ENCODE peak calls at places on chromosomes 4 and X, in four cellular contexts. One of them, this sample, is unnamed.
A peak's percentile ranks its signal among the peaks of the same experiment; 100 is the strongest.

GRCh38 chr4:48175806-48176205 is 41.8 kb upstream of the TXK start:
- DNase-seq in breast epithelium: no peak
- DNase-seq in effector memory CD4-positive, alpha-beta T cell: no peak
- DNase-seq in HepG2: no peak
- DNase-seq in this sample: no peak

GRCh38 chr4:62162606-62163005 is 962.5 kb downstream of the ADGRL3 start:
- DNase-seq in breast epithelium: no peak
- DNase-seq in effector memory CD4-positive, alpha-beta T cell: no peak
- DNase-seq in HepG2: no peak
- DNase-seq in this sample: no peak

GRCh38 chrX:97806238-97806637 is 922.5 kb downstream of the RPA4 start:
- DNase-seq in HepG2: no peak
- DNase-seq in effector memory CD4-positive, alpha-beta T cell: no peak
- DNase-seq in breast epithelium: no peak
- DNase-seq in this sample: no peak

GRCh38 chr4:41796545-41797210 is 48.2 kb upstream of the PHOX2B start:
- DNase-seq in effector memory CD4-positive, alpha-beta T cell: no peak
- DNase-seq in HepG2: no peak
- DNase-seq in breast epithelium: no peak
- DNase-seq in this sample: no peak

GRCh38 chr4:40099010-40099409 is 42.4 kb downstream of the N4BP2 start:
- DNase-seq in effector memory CD4-positive, alpha-beta T cell: no peak
- DNase-seq in breast epithelium: no peak
- DNase-seq in HepG2: no peak
- DNase-seq in this sample: no peak

GRCh38 chr4:118224239-118224829 is 128.5 kb downstream of the PRSS12 start:
- DNase-seq in HepG2: peak; percentile 43
- DNase-seq in breast epithelium: no peak
- DNase-seq in effector memory CD4-positive, alpha-beta T cell: no peak
- DNase-seq in this sample: no peak

GRCh38 chrX:17377047-17377692 is 2.2 kb downstream of the NHS start:
- DNase-seq in effector memory CD4-positive, alpha-beta T cell: no peak
- DNase-seq in HepG2: no peak
- DNase-seq in breast epithelium: peak; percentile 40
- DNase-seq in this sample: no peak

GRCh38 chr4:150010525-150011126 is 67.6 kb upstream of the DCLK2 start:
- DNase-seq in HepG2: peak; percentile 41
- DNase-seq in breast epithelium: no peak
- DNase-seq in effector memory CD4-positive, alpha-beta T cell: no peak
- DNase-seq in this sample: no peak

GRCh38 chr4:11216520-11216919 is 212.2 kb downstream of the HS3ST1 start:
- DNase-seq in effector memory CD4-positive, alpha-beta T cell: no peak
- DNase-seq in HepG2: no peak
- DNase-seq in breast epithelium: no peak
- DNase-seq in this sample: no peak

GRCh38 chrX:68498044-68498507 is 775 bp upstream of the YIPF6 start:
- DNase-seq in effector memory CD4-positive, alpha-beta T cell: no peak
- DNase-seq in HepG2: peak; percentile 19
- DNase-seq in breast epithelium: no peak
- DNase-seq in this sample: no peak

GRCh38 chrX:50049228-50049627 is 126.8 kb downstream of the CLCN5 start:
- DNase-seq in HepG2: no peak
- DNase-seq in breast epithelium: no peak
- DNase-seq in effector memory CD4-positive, alpha-beta T cell: no peak
- DNase-seq in this sample: no peak

GRCh38 chr4:5863461-5864113 is 29.3 kb downstream of the CRMP1 start:
- DNase-seq in breast epithelium: no peak
- DNase-seq in effector memory CD4-positive, alpha-beta T cell: no peak
- DNase-seq in HepG2: no peak
- DNase-seq in this sample: no peak

GRCh38 chr4:5852806-5853205 is 40.1 kb downstream of the CRMP1 start:
- DNase-seq in breast epithelium: no peak
- DNase-seq in HepG2: no peak
- DNase-seq in effector memory CD4-positive, alpha-beta T cell: no peak
- DNase-seq in this sample: no peak

GRCh38 chr4:5857199-5857598 is 35.7 kb downstream of the CRMP1 start:
- DNase-seq in HepG2: no peak
- DNase-seq in breast epithelium: no peak
- DNase-seq in effector memory CD4-positive, alpha-beta T cell: no peak
- DNase-seq in this sample: no peak

GRCh38 chr4:5858020-5858769 is 34.7 kb downstream of the CRMP1 start:
- DNase-seq in effector memory CD4-positive, alpha-beta T cell: no peak
- DNase-seq in breast epithelium: no peak
- DNase-seq in HepG2: no peak
- DNase-seq in this sample: no peak
- H3K4me3 ChIP-seq in effector memory CD4-positive, alpha-beta T cell: no peak overlapping the region
- H3K4me3 ChIP-seq in breast epithelium: no peak overlapping the region
- H3K4me3 ChIP-seq in HepG2: no peak overlapping the region
- H3K4me3 ChIP-seq in this sample: no peak overlapping the region

DNA sequence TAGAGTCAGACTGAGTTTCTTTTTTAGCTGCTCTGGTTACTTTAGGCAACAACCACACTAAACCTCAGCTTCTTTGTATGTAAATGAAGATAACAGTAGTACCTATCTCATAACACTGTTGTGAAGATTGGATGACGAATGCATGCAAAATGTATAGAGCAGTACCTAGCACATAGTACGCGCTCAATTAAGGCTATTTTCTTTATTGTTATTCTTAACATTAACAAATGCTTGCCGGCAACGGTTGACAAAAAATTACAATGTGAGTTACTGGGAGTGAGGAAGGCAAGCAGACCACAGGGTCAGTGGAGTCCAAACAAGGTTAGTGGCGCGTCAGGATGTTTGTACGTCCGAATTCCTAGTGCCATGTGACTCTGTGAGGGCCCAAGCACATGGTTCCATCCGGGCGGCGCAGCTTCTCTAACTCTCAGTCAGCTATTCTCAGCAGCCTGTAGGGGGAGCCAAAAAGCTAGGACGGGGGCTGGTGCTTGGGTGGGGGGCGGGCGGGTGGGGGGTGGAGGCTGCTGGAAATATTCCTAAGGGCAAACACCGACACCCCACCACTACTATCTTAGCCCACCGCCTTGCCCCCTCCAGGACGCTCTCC is 795 bp upstream of the NALF2 start:
- DNase-seq in breast epithelium: no peak
- DNase-seq in effector memory CD4-positive, alpha-beta T cell: no peak
- DNase-seq in HepG2: peak; percentile 79
- DNase-seq in this sample: no peak
- H3K4me3 ChIP-seq in breast epithelium: no peak overlapping the region
- H3K4me3 ChIP-seq in effector memory CD4-positive, alpha-beta T cell: no peak overlapping the region
- H3K4me3 ChIP-seq in HepG2: peak overlapping the region; percentile 55
- H3K4me3 ChIP-seq in this sample: peak overlapping the region; percentile 63

DNA sequence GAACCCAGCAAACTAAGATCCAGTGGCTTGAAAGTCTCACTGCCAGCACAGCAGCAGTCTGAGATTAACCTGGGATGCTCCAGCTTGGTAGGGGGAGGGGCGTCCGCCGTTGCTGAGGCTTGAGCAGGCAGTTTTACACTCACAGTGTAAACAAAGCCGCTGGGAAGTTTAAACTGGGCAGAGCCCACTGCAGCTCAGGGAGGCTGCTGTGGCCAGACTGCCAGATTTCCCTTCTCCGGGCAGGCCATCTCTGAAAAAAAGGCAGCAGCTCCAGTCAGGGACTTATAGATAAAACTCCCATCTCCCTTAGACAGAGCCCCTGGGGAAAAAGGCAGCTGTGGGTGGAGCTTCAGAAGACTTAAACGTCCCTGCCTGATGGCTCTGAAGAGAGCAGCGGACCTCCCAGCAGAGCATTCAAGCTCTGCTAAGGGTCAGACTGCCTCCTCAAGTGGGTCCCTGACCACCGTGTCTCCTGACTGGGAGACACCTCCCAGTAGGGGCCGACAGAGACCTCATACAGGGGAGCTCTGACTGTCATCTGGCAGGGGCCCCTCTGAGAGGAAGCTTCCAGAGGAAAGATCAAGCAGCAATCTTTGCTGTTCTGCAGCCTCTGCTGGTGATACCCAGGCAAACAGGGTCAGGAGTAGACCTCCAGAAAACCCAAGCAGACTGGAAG is 45.1 kb upstream of the CDX4 start:
- DNase-seq in breast epithelium: no peak
- DNase-seq in effector memory CD4-positive, alpha-beta T cell: no peak
- DNase-seq in HepG2: no peak
- DNase-seq in this sample: no peak
- H3K4me3 ChIP-seq in breast epithelium: no peak overlapping the region
- H3K4me3 ChIP-seq in effector memory CD4-positive, alpha-beta T cell: no peak overlapping the region
- H3K4me3 ChIP-seq in HepG2: no peak overlapping the region
- H3K4me3 ChIP-seq in this sample: no peak overlapping the region

DNA sequence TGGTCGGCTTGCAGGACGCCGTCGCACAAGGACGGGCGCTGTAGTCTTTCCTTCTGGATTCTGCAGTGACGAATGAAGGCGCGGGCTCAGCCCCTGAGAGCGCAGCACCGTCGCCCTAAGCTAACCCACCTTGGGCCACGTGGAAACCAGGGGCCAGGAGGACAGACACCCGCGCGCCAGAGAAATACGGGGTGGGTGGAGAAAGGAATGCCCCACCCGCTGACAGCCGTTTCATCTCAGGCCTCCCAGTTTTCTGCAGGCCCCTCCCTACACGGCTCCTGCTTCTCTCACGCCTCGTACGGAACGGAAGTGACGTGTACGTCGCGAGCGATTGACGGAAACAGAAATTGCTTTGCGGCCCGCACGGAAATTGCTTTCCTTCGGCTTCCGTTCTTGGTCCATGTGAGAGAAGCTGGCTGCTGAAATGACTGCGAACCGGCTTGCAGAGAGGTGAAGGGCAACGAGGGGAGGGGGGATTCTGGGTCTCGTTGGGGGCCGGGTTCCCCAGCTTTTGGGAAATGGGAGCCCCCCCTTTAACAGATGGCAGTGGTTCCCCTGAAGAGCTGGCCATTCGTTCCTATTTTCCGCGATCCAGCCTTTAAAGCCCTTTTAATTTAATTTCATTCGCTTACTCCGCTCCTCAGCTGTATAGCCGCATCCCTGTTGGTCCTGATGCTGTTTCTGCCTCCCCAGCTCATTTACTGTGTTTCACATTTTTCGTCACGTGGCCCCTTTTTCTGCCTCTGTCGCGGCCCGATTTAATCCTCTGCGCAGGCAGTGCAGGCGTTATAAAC is at the start of gene UTP14A:
- DNase-seq in breast epithelium: peak; percentile 84
- DNase-seq in effector memory CD4-positive, alpha-beta T cell: peak; percentile 81
- DNase-seq in HepG2: peak; percentile 87
- DNase-seq in this sample: peak; percentile 94
- H3K4me3 ChIP-seq in breast epithelium: peak within 1 kb of the TSS; percentile 59
- H3K4me3 ChIP-seq in effector memory CD4-positive, alpha-beta T cell: peak within 1 kb of the TSS; percentile 68
- H3K4me3 ChIP-seq in HepG2: peak within 1 kb of the TSS; percentile 67
- H3K4me3 ChIP-seq in this sample: peak within 1 kb of the TSS; percentile 71

GRCh38 chr4:6694177-6694901 is 661 bp downstream of the S100P start:
- DNase-seq in breast epithelium: no peak
- DNase-seq in effector memory CD4-positive, alpha-beta T cell: peak; percentile 37
- DNase-seq in HepG2: no peak
- DNase-seq in this sample: no peak
- H3K4me3 ChIP-seq in breast epithelium: no peak overlapping the region
- H3K4me3 ChIP-seq in effector memory CD4-positive, alpha-beta T cell: peak overlapping the region; percentile 12
- H3K4me3 ChIP-seq in HepG2: peak overlapping the region; percentile 82
- H3K4me3 ChIP-seq in this sample: no peak overlapping the region

GRCh38 chr4:4801013-4801412 is 58.5 kb upstream of the MSX1 start:
- DNase-seq in effector memory CD4-positive, alpha-beta T cell: no peak
- DNase-seq in breast epithelium: no peak
- DNase-seq in HepG2: no peak
- DNase-seq in this sample: no peak
- H3K4me3 ChIP-seq in effector memory CD4-positive, alpha-beta T cell: no peak overlapping the region
- H3K4me3 ChIP-seq in breast epithelium: no peak overlapping the region
- H3K4me3 ChIP-seq in HepG2: no peak overlapping the region
- H3K4me3 ChIP-seq in this sample: no peak overlapping the region

DNA sequence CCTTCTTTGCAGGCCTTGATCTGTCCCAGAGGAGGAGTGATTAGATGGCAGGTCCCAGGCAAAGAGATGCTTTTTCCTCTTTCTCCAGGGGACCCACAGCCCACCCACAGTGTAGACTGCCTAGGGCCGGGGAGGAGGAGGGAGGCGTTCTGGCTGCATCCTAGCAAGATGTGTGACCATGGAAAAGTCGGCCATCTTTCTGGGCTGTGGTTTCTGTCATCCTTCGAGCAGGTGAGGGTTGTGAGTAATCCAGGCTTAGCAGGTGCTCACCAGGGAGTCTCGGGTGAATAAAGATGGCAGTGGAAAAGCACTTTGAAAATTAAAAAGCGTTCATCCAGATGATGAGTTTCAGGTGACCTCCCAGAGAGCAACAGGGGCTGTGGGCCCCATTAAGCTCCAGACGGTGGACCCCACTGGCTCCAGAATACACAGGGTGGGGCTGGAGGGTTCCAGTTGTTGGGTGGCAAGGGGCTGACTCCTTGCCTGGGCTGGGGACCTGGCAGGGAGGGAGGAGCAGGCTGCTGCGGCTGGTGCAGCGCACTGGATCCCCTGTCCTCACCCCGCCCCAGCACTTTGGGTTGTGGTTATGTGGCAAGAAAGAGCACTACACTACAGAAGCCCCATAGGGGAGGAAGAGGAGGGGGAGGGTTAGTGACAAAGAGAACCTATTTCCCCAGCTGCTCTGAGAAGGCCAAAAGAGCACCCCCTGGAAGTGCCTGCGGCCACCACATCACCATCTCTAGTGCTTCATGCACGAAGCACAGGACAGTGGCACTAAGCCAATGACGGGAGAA is 23.7 kb downstream of the ELF4 start:
- DNase-seq in breast epithelium: no peak
- DNase-seq in effector memory CD4-positive, alpha-beta T cell: peak; percentile 47
- DNase-seq in HepG2: no peak
- DNase-seq in this sample: no peak
- H3K4me3 ChIP-seq in breast epithelium: no peak overlapping the region
- H3K4me3 ChIP-seq in effector memory CD4-positive, alpha-beta T cell: peak overlapping the region; percentile 45
- H3K4me3 ChIP-seq in HepG2: no peak overlapping the region
- H3K4me3 ChIP-seq in this sample: no peak overlapping the region

This sample was measured in esophagus muscularis mucosa.